ENCODE peak calls at places on chromosomes 2 and 18, in eight cellular contexts. One of them, this sample, is unnamed.

GRCh38 chr2:120754067-120754960 is 18.6 kb downstream of the GLI2 start:
- DNase-seq in foreskin fibroblast: no peak
- DNase-seq in right lobe of liver: no peak
- DNase-seq in ovary: no peak
- DNase-seq in upper lobe of right lung: peak
- DNase-seq in IMR-90: peak
- DNase-seq in neural progenitor cell: no peak
- DNase-seq in tibial artery: peak
- DNase-seq in this sample: no peak

GRCh38 chr18:34710430-34711386 is 610 bp downstream of the DTNA start:
- DNase-seq in upper lobe of right lung: no peak
- DNase-seq in tibial artery: no peak
- DNase-seq in right lobe of liver: no peak
- DNase-seq in ovary: peak
- DNase-seq in foreskin fibroblast: peak
- DNase-seq in neural progenitor cell: no peak
- DNase-seq in IMR-90: peak
- DNase-seq in this sample: peak

GRCh38 chr2:158297606-158298005 is 158.9 kb downstream of the CCDC148 start:
- DNase-seq in foreskin fibroblast: peak
- DNase-seq in upper lobe of right lung: no peak
- DNase-seq in ovary: no peak
- DNase-seq in IMR-90: no peak
- DNase-seq in right lobe of liver: no peak
- DNase-seq in neural progenitor cell: no peak
- DNase-seq in tibial artery: no peak
- DNase-seq in this sample: peak

GRCh38 chr18:10054366-10054765 is 140.6 kb downstream of the VAPA start:
- DNase-seq in ovary: no peak
- DNase-seq in foreskin fibroblast: no peak
- DNase-seq in upper lobe of right lung: no peak
- DNase-seq in tibial artery: peak
- DNase-seq in neural progenitor cell: no peak
- DNase-seq in IMR-90: no peak
- DNase-seq in right lobe of liver: no peak
- DNase-seq in this sample: no peak

GRCh38 chr2:179963626-179964025 is 43.5 kb downstream of the CWC22 start:
- DNase-seq in tibial artery: no peak
- DNase-seq in ovary: no peak
- DNase-seq in neural progenitor cell: no peak
- DNase-seq in foreskin fibroblast: peak
- DNase-seq in right lobe of liver: no peak
- DNase-seq in IMR-90: peak
- DNase-seq in upper lobe of right lung: no peak
- DNase-seq in this sample: peak

GRCh38 chr2:18214936-18215335 is 336.5 kb downstream of the KCNS3 start:
- DNase-seq in ovary: no peak
- DNase-seq in tibial artery: no peak
- DNase-seq in upper lobe of right lung: no peak
- DNase-seq in foreskin fibroblast: peak
- DNase-seq in IMR-90: peak
- DNase-seq in right lobe of liver: no peak
- DNase-seq in neural progenitor cell: no peak
- DNase-seq in this sample: no peak

GRCh38 chr2:171723724-171724683 is 36.7 kb downstream of the DYNC1I2 start:
- DNase-seq in IMR-90: peak
- DNase-seq in right lobe of liver: no peak
- DNase-seq in neural progenitor cell: peak
- DNase-seq in tibial artery: no peak
- DNase-seq in foreskin fibroblast: peak
- DNase-seq in upper lobe of right lung: no peak
- DNase-seq in ovary: no peak
- DNase-seq in this sample: peak

GRCh38 chr2:218006741-218007140 is 3.9 kb upstream of the TNS1 start:
- DNase-seq in foreskin fibroblast: peak
- DNase-seq in neural progenitor cell: no peak
- DNase-seq in tibial artery: no peak
- DNase-seq in upper lobe of right lung: no peak
- DNase-seq in ovary: no peak
- DNase-seq in right lobe of liver: no peak
- DNase-seq in IMR-90: peak
- DNase-seq in this sample: no peak

GRCh38 chr2:138572318-138572717 is 70.7 kb downstream of the SPOPL start:
- DNase-seq in neural progenitor cell: no peak
- DNase-seq in foreskin fibroblast: no peak
- DNase-seq in ovary: no peak
- DNase-seq in upper lobe of right lung: no peak
- DNase-seq in right lobe of liver: no peak
- DNase-seq in tibial artery: no peak
- DNase-seq in IMR-90: no peak
- DNase-seq in this sample: peak

GRCh38 chr2:158530829-158531228 is 74.1 kb downstream of the PKP4 start:
- DNase-seq in tibial artery: no peak
- DNase-seq in ovary: no peak
- DNase-seq in neural progenitor cell: no peak
- DNase-seq in IMR-90: no peak
- DNase-seq in right lobe of liver: no peak
- DNase-seq in foreskin fibroblast: no peak
- DNase-seq in upper lobe of right lung: no peak
- DNase-seq in this sample: no peak

GRCh38 chr18:45282101-45282812 is 333.0 kb upstream of the SLC14A2 start:
- DNase-seq in tibial artery: no peak
- DNase-seq in foreskin fibroblast: peak
- DNase-seq in ovary: no peak
- DNase-seq in neural progenitor cell: no peak
- DNase-seq in right lobe of liver: no peak
- DNase-seq in upper lobe of right lung: no peak
- DNase-seq in IMR-90: no peak
- DNase-seq in this sample: no peak

GRCh38 chr2:203683932-203684556 is 22.4 kb upstream of the CD28 start:
- DNase-seq in upper lobe of right lung: no peak
- DNase-seq in ovary: no peak
- DNase-seq in neural progenitor cell: no peak
- DNase-seq in foreskin fibroblast: peak
- DNase-seq in tibial artery: no peak
- DNase-seq in IMR-90: peak
- DNase-seq in right lobe of liver: peak
- DNase-seq in this sample: peak

GRCh38 chr2:218897394-218898108 is 16.9 kb downstream of the WNT10A start:
- DNase-seq in IMR-90: no peak
- DNase-seq in right lobe of liver: no peak
- DNase-seq in upper lobe of right lung: no peak
- DNase-seq in foreskin fibroblast: no peak
- DNase-seq in neural progenitor cell: peak
- DNase-seq in tibial artery: no peak
- DNase-seq in ovary: no peak
- DNase-seq in this sample: no peak

GRCh38 chr2:190810981-190811587 is 69.5 kb upstream of the GLS start:
- DNase-seq in neural progenitor cell: no peak
- DNase-seq in IMR-90: no peak
- DNase-seq in tibial artery: no peak
- DNase-seq in upper lobe of right lung: no peak
- DNase-seq in foreskin fibroblast: no peak
- DNase-seq in ovary: no peak
- DNase-seq in right lobe of liver: no peak
- DNase-seq in this sample: no peak

GRCh38 chr2:33272001-33272400 is 204.4 kb upstream of the RASGRP3 start:
- DNase-seq in tibial artery: no peak
- DNase-seq in foreskin fibroblast: peak
- DNase-seq in upper lobe of right lung: no peak
- DNase-seq in ovary: no peak
- DNase-seq in right lobe of liver: no peak
- DNase-seq in IMR-90: peak
- DNase-seq in neural progenitor cell: no peak
- DNase-seq in this sample: peak

GRCh38 chr2:37705191-37705590 is 33.7 kb upstream of the CDC42EP3 start:
- DNase-seq in foreskin fibroblast: peak
- DNase-seq in ovary: no peak
- DNase-seq in upper lobe of right lung: no peak
- DNase-seq in IMR-90: peak
- DNase-seq in tibial artery: no peak
- DNase-seq in neural progenitor cell: no peak
- DNase-seq in right lobe of liver: no peak
- DNase-seq in this sample: no peak
- H3K4me3 ChIP-seq in foreskin fibroblast: no peak
- H3K4me3 ChIP-seq in ovary: no peak
- H3K4me3 ChIP-seq in upper lobe of right lung: no peak
- H3K4me3 ChIP-seq in IMR-90: no peak
- H3K4me3 ChIP-seq in tibial artery: no peak
- H3K4me3 ChIP-seq in neural progenitor cell: no peak
- H3K4me3 ChIP-seq in right lobe of liver: no peak
- H3K4me3 ChIP-seq in this sample: no peak

GRCh38 chr2:151200844-151201243 is 60.8 kb downstream of the RBM43 start:
- DNase-seq in right lobe of liver: no peak
- DNase-seq in upper lobe of right lung: no peak
- DNase-seq in tibial artery: no peak
- DNase-seq in foreskin fibroblast: no peak
- DNase-seq in IMR-90: no peak
- DNase-seq in ovary: no peak
- DNase-seq in neural progenitor cell: no peak
- DNase-seq in this sample: no peak

GRCh38 chr2:151205601-151206000 is 56.1 kb downstream of the RBM43 start:
- DNase-seq in right lobe of liver: no peak
- DNase-seq in neural progenitor cell: no peak
- DNase-seq in foreskin fibroblast: no peak
- DNase-seq in tibial artery: no peak
- DNase-seq in IMR-90: no peak
- DNase-seq in upper lobe of right lung: no peak
- DNase-seq in ovary: no peak
- DNase-seq in this sample: no peak

GRCh38 chr2:151204720-151205119 is 56.9 kb downstream of the RBM43 start:
- DNase-seq in IMR-90: no peak
- DNase-seq in neural progenitor cell: peak
- DNase-seq in upper lobe of right lung: no peak
- DNase-seq in foreskin fibroblast: no peak
- DNase-seq in tibial artery: no peak
- DNase-seq in right lobe of liver: no peak
- DNase-seq in ovary: no peak
- DNase-seq in this sample: no peak

GRCh38 chr2:151207100-151207499 is 54.6 kb downstream of the RBM43 start:
- DNase-seq in ovary: no peak
- DNase-seq in IMR-90: no peak
- DNase-seq in foreskin fibroblast: no peak
- DNase-seq in upper lobe of right lung: no peak
- DNase-seq in right lobe of liver: no peak
- DNase-seq in tibial artery: no peak
- DNase-seq in neural progenitor cell: no peak
- DNase-seq in this sample: no peak

DNA sequence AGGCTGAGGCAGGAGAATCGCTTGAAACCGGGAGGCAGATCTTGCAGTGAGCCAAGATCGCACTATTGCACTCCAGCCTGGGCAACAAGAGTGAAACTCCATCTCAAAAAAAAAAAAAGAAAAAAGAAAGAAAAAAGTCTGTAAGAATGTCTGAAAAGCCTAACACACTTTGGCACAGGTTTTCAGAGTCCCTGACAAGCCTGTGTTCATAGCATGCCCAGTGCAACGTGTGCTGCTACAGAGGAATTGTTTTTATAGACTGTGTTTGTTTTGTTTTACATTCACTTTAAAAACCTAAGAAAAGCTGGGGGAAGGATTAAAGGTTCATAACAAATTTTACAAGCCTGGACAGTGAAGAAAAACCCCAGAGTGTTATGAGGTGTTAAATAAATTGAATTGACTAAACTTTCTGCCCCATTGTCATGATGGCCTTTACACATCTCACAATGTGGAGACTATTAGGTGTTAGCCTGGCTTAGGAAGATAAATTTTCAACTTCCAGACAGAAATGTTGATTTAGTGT is 55.2 kb downstream of the RBM43 start:
- DNase-seq in IMR-90: no peak
- DNase-seq in right lobe of liver: no peak
- DNase-seq in tibial artery: no peak
- DNase-seq in upper lobe of right lung: no peak
- DNase-seq in foreskin fibroblast: no peak
- DNase-seq in neural progenitor cell: no peak
- DNase-seq in ovary: no peak
- DNase-seq in this sample: no peak
- H3K4me3 ChIP-seq in IMR-90: no peak
- H3K4me3 ChIP-seq in right lobe of liver: no peak
- H3K4me3 ChIP-seq in tibial artery: no peak
- H3K4me3 ChIP-seq in upper lobe of right lung: no peak
- H3K4me3 ChIP-seq in foreskin fibroblast: no peak
- H3K4me3 ChIP-seq in neural progenitor cell: no peak
- H3K4me3 ChIP-seq in ovary: no peak
- H3K4me3 ChIP-seq in this sample: no peak

GRCh38 chr18:7207366-7207765 is 23.5 kb upstream of the LRRC30 start:
- DNase-seq in IMR-90: no peak
- DNase-seq in ovary: no peak
- DNase-seq in neural progenitor cell: peak
- DNase-seq in foreskin fibroblast: no peak
- DNase-seq in right lobe of liver: no peak
- DNase-seq in upper lobe of right lung: no peak
- DNase-seq in tibial artery: no peak
- DNase-seq in this sample: no peak

GRCh38 chr18:7202119-7202680 is 28.7 kb upstream of the LRRC30 start:
- DNase-seq in neural progenitor cell: no peak
- DNase-seq in foreskin fibroblast: no peak
- DNase-seq in ovary: no peak
- DNase-seq in IMR-90: no peak
- DNase-seq in upper lobe of right lung: no peak
- DNase-seq in right lobe of liver: no peak
- DNase-seq in tibial artery: no peak
- DNase-seq in this sample: no peak

GRCh38 chr18:7205346-7205745 is 25.5 kb upstream of the LRRC30 start:
- DNase-seq in right lobe of liver: no peak
- DNase-seq in IMR-90: no peak
- DNase-seq in upper lobe of right lung: no peak
- DNase-seq in tibial artery: no peak
- DNase-seq in ovary: no peak
- DNase-seq in foreskin fibroblast: no peak
- DNase-seq in neural progenitor cell: no peak
- DNase-seq in this sample: peak

GRCh38 chr18:7201096-7201495 is 29.8 kb upstream of the LRRC30 start:
- DNase-seq in foreskin fibroblast: no peak
- DNase-seq in neural progenitor cell: no peak
- DNase-seq in tibial artery: no peak
- DNase-seq in IMR-90: no peak
- DNase-seq in upper lobe of right lung: no peak
- DNase-seq in ovary: no peak
- DNase-seq in right lobe of liver: no peak
- DNase-seq in this sample: no peak

DNA sequence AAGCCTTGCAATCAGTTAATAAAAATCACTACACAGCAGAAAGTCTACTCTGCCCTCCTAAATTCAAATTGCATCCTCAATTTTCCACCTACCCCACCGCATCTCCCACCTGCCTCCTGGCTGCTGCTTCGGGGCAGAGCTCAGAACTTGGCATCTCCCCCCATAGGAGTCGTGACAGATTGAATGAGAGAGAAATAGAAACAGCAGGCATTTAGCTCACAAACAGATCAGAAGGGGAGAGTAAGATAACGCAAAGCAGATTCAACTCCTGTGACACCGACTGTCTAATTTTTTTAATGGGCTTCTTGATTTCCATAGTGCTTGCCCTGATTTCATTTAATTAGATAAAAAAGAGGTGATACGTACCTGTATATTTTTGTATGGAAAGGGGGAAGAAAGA is 24.7 kb upstream of the LRRC30 start:
- DNase-seq in tibial artery: no peak
- DNase-seq in IMR-90: no peak
- DNase-seq in neural progenitor cell: no peak
- DNase-seq in upper lobe of right lung: no peak
- DNase-seq in ovary: no peak
- DNase-seq in foreskin fibroblast: no peak
- DNase-seq in right lobe of liver: no peak
- DNase-seq in this sample: no peak
- H3K4me3 ChIP-seq in tibial artery: no peak
- H3K4me3 ChIP-seq in IMR-90: no peak
- H3K4me3 ChIP-seq in neural progenitor cell: no peak
- H3K4me3 ChIP-seq in upper lobe of right lung: no peak
- H3K4me3 ChIP-seq in ovary: no peak
- H3K4me3 ChIP-seq in foreskin fibroblast: no peak
- H3K4me3 ChIP-seq in right lobe of liver: no peak
- H3K4me3 ChIP-seq in this sample: no peak

GRCh38 chr18:2572144-2572682 is 856 bp downstream of the NDC80 start:
- DNase-seq in upper lobe of right lung: no peak
- DNase-seq in IMR-90: no peak
- DNase-seq in right lobe of liver: no peak
- DNase-seq in foreskin fibroblast: no peak
- DNase-seq in neural progenitor cell: no peak
- DNase-seq in ovary: no peak
- DNase-seq in tibial artery: no peak
- DNase-seq in this sample: peak
- H3K4me3 ChIP-seq in upper lobe of right lung: peak
- H3K4me3 ChIP-seq in IMR-90: peak
- H3K4me3 ChIP-seq in right lobe of liver: no peak
- H3K4me3 ChIP-seq in foreskin fibroblast: peak
- H3K4me3 ChIP-seq in neural progenitor cell: peak
- H3K4me3 ChIP-seq in ovary: no peak
- H3K4me3 ChIP-seq in tibial artery: no peak
- H3K4me3 ChIP-seq in this sample: peak

This sample was measured in adipocyte.